ENCODE peak calls at places on chromosome 5, in four cellular contexts. F is GM12891, P is GM12878, W is K562. E is an unnamed sample.

GRCh38 chr5:81326554-81326953 is 25.2 kb downstream of the ZCCHC9 start:
- DNase-seq in F (no peak), P (no peak), W (no peak), E (no peak)

GRCh38 chr5:111641533-111642230 is 115.3 kb downstream of the NREP start:
- DNase-seq in F (no peak), P (no peak), W (no peak), E (no peak)

GRCh38 chr5:138468966-138469539 is 3.8 kb downstream of the EGR1 start:
- DNase-seq in F (no peak), P (no peak), W (no peak), E (no peak)

GRCh38 chr5:72516916-72517315 is 9.7 kb upstream of the ZNF366 start:
- DNase-seq in F (no peak), P (no peak), W (no peak), E (no peak)

GRCh38 chr5:33482335-33482734 is 41.6 kb downstream of the TARS1 start:
- DNase-seq in F (no peak), P (no peak), W (no peak), E (no peak)

GRCh38 chr5:159101689-159102088 is 2.0 kb upstream of the EBF1 start:
- DNase-seq in F (no peak), P (no peak), W (no peak), E (no peak)

GRCh38 chr5:35313296-35313695 is 83.0 kb upstream of the PRLR start:
- DNase-seq in F (no peak), P (no peak), W (no peak), E (peak)

GRCh38 chr5:154164182-154164581 is 26.4 kb upstream of the GALNT10 start:
- DNase-seq in F (no peak), P (no peak), W (no peak), E (no peak)

GRCh38 chr5:137091473-137091872 is 407.7 kb downstream of the SPOCK1 start:
- DNase-seq in F (no peak), P (no peak), W (no peak), E (no peak)

GRCh38 chr5:109921735-109922395 is 232.1 kb downstream of the MAN2A1 start:
- DNase-seq in F (no peak), P (no peak), W (no peak), E (no peak)
- TF ChIP-seq SPI1 in F (no peak), P (no peak), W (no peak), E (no peak)

GRCh38 chr5:136042665-136043121 is 13.9 kb downstream of the TGFBI start:
- DNase-seq in F (no peak), P (no peak), W (no peak), E (no peak)
- TF ChIP-seq SPI1 in F (no peak), P (no peak), W (no peak), E (no peak)

GRCh38 chr5:180811623-180812119 is 9.1 kb upstream of the MGAT1 start:
- DNase-seq in F (no peak), P (no peak), W (no peak), E (no peak)
- TF ChIP-seq SPI1 in F (no peak), P (no peak), W (peak), E (no peak)

DNA sequence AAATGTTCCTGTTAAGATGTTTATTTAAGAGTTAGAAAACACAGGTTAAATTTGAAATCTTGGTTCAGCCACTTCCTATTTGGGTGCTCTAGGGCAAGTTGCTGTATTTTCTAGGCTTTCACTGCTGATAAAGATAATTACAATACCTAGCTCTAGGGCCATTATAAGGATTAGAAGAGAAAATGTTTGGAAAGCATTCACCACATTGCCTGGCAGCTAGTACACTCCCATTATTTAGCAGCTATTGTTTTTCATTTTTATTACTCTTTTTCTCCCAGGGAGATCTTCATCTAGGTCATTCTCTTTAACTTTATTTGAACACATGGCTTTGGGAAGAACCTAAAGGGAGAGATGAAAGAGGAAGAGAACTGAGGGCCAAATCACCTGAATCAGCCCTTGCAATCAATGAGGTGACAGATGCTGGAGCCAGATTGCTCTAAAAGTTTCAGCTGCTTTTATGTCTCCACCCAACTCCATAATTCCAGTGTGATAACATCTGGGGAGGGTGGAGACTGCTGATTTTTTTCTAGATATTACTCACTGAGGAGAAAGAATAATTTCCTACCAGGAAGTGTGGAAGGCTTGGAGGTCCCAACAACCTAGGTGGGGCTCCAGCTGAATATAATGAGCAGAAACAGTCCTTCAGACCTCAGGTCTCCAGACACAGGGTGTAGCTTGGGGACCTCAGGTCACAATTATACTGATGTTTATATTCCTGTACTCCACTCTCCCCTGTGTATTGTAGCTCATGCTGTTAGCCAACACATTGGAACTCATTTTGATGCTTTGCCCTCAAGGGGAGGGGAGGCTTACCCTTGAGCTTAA is 640.0 kb downstream of the RAB3C start:
- DNase-seq in F (no peak), P (no peak), W (no peak), E (no peak)
- TF ChIP-seq SPI1 in F (no peak), P (no peak), W (no peak), E (no peak)

GRCh38 chr5:1380011-1380817 is 35.3 kb upstream of the CLPTM1L start:
- DNase-seq in F (peak), P (no peak), W (peak), E (peak)
- TF ChIP-seq SPI1 in F (no peak), P (no peak), W (no peak), E (no peak)

E was measured in HL-60.